ENCODE peak calls at places on chromosomes 2 and 18, in four cellular contexts. One of them, this sample, is unnamed.

GRCh38 chr2:35114765-35115164 is 1240.8 kb upstream of the CRIM1 start:
- DNase-seq in A673: no peak
- DNase-seq in HCT116: no peak
- DNase-seq in right cardiac atrium: peak; percentile 32
- DNase-seq in this sample: no peak

GRCh38 chr2:237726401-237726830 is 72.2 kb upstream of the RBM44 start:
- DNase-seq in A673: peak; percentile 92
- DNase-seq in HCT116: no peak
- DNase-seq in right cardiac atrium: no peak
- DNase-seq in this sample: no peak

GRCh38 chr18:13501896-13502295 is 224.5 kb downstream of the FAM210A start:
- DNase-seq in A673: no peak
- DNase-seq in HCT116: no peak
- DNase-seq in right cardiac atrium: no peak
- DNase-seq in this sample: no peak

GRCh38 chr2:44201648-44202047 is 33.0 kb downstream of the PPM1B start:
- DNase-seq in A673: no peak
- DNase-seq in HCT116: no peak
- DNase-seq in right cardiac atrium: no peak
- DNase-seq in this sample: no peak

GRCh38 chr2:166343467-166343866 is 32.3 kb downstream of the SCN9A start:
- DNase-seq in A673: peak; percentile 60
- DNase-seq in HCT116: no peak
- DNase-seq in right cardiac atrium: no peak
- DNase-seq in this sample: no peak

GRCh38 chr2:9532421-9532820 is 23.2 kb downstream of the ADAM17 start:
- DNase-seq in A673: no peak
- DNase-seq in HCT116: no peak
- DNase-seq in right cardiac atrium: no peak
- DNase-seq in this sample: no peak

GRCh38 chr2:229586012-229586411 is 128.3 kb downstream of the DNER start:
- DNase-seq in A673: no peak
- DNase-seq in HCT116: peak; percentile 48
- DNase-seq in right cardiac atrium: no peak
- DNase-seq in this sample: no peak

GRCh38 chr18:21799706-21800105 is 59.1 kb downstream of the MIB1 start:
- DNase-seq in A673: no peak
- DNase-seq in HCT116: no peak
- DNase-seq in right cardiac atrium: no peak
- DNase-seq in this sample: no peak

GRCh38 chr18:413263-413662 is 87.2 kb downstream of the COLEC12 start:
- DNase-seq in A673: no peak
- DNase-seq in HCT116: no peak
- DNase-seq in right cardiac atrium: no peak
- DNase-seq in this sample: no peak

GRCh38 chr18:11553098-11553940 is 56.1 kb upstream of the SLC35G4 start:
- DNase-seq in A673: peak; percentile 63
- DNase-seq in HCT116: peak; percentile 45
- DNase-seq in right cardiac atrium: no peak
- DNase-seq in this sample: peak; percentile 29

GRCh38 chr2:151289972-151290335 is 486 bp upstream of the NMI start:
- DNase-seq in A673: peak; percentile 71
- DNase-seq in HCT116: no peak
- DNase-seq in right cardiac atrium: no peak
- DNase-seq in this sample: peak; percentile 55

GRCh38 chr2:172743143-172743542 is 7.5 kb downstream of the RAPGEF4 start:
- DNase-seq in A673: no peak
- DNase-seq in HCT116: no peak
- DNase-seq in right cardiac atrium: no peak
- DNase-seq in this sample: no peak

GRCh38 chr2:238422285-238422684 is 4.4 kb upstream of the ASB1 start:
- DNase-seq in A673: no peak
- DNase-seq in HCT116: no peak
- DNase-seq in right cardiac atrium: no peak
- DNase-seq in this sample: no peak

GRCh38 chr18:6744816-6745455 is 15.4 kb downstream of the ARHGAP28 start:
- DNase-seq in A673: no peak
- DNase-seq in HCT116: no peak
- DNase-seq in right cardiac atrium: no peak
- DNase-seq in this sample: no peak

GRCh38 chr2:25303517-25304338 is 38.0 kb downstream of the DNMT3A start:
- DNase-seq in A673: no peak
- DNase-seq in HCT116: no peak
- DNase-seq in right cardiac atrium: peak; percentile 53
- DNase-seq in this sample: no peak

GRCh38 chr2:21118302-21118920 is 5.4 kb upstream of the TDRD15 start:
- DNase-seq in A673: peak; percentile 37
- DNase-seq in HCT116: peak; percentile 26
- DNase-seq in right cardiac atrium: peak; percentile 39
- DNase-seq in this sample: peak; percentile 37

GRCh38 chr2:210611466-210611865 is 55.1 kb downstream of the CPS1 start:
- DNase-seq in A673: no peak
- DNase-seq in HCT116: no peak
- DNase-seq in right cardiac atrium: no peak
- DNase-seq in this sample: no peak